ENCODE peak calls at places on chromosomes 3 and 15, in five cellular contexts. One of them, this sample, is unnamed.

GRCh38 chr3:185534511-185534910 is 17.9 kb downstream of the LIPH start:
- DNase-seq in B cell: no peak
- DNase-seq in mucosa of gallbladder: no peak
- DNase-seq in stimulated activated CD8-positive, alpha-beta memory T cell treated with anti-CD3 and anti-CD28 coated beads, Interleukin-4, amount 100 ng/mL, for 1 hour: no peak
- DNase-seq in body of pancreas: no peak
- DNase-seq in this sample: no peak

GRCh38 chr3:4322635-4323034 is 19.5 kb downstream of the SETMAR start:
- DNase-seq in B cell: no peak
- DNase-seq in mucosa of gallbladder: no peak
- DNase-seq in stimulated activated CD8-positive, alpha-beta memory T cell treated with anti-CD3 and anti-CD28 coated beads, Interleukin-4, amount 100 ng/mL, for 1 hour: no peak
- DNase-seq in body of pancreas: no peak
- DNase-seq in this sample: no peak

GRCh38 chr15:26967719-26968269 is 3.2 kb upstream of the GABRG3 start:
- DNase-seq in B cell: no peak
- DNase-seq in mucosa of gallbladder: no peak
- DNase-seq in stimulated activated CD8-positive, alpha-beta memory T cell treated with anti-CD3 and anti-CD28 coated beads, Interleukin-4, amount 100 ng/mL, for 1 hour: no peak
- DNase-seq in body of pancreas: no peak
- DNase-seq in this sample: no peak

GRCh38 chr3:66763294-66763693 is 234.8 kb upstream of the KBTBD8 start:
- DNase-seq in B cell: no peak
- DNase-seq in mucosa of gallbladder: no peak
- DNase-seq in stimulated activated CD8-positive, alpha-beta memory T cell treated with anti-CD3 and anti-CD28 coated beads, Interleukin-4, amount 100 ng/mL, for 1 hour: no peak
- DNase-seq in body of pancreas: no peak
- DNase-seq in this sample: no peak

GRCh38 chr15:96888764-96889163 is 558.3 kb downstream of the NR2F2 start:
- DNase-seq in B cell: no peak
- DNase-seq in mucosa of gallbladder: no peak
- DNase-seq in stimulated activated CD8-positive, alpha-beta memory T cell treated with anti-CD3 and anti-CD28 coated beads, Interleukin-4, amount 100 ng/mL, for 1 hour: no peak
- DNase-seq in body of pancreas: no peak
- DNase-seq in this sample: no peak

GRCh38 chr15:70210538-70210937 is 112.8 kb upstream of the TLE3 start:
- DNase-seq in B cell: no peak
- DNase-seq in mucosa of gallbladder: no peak
- DNase-seq in stimulated activated CD8-positive, alpha-beta memory T cell treated with anti-CD3 and anti-CD28 coated beads, Interleukin-4, amount 100 ng/mL, for 1 hour: no peak
- DNase-seq in body of pancreas: peak; percentile 15
- DNase-seq in this sample: no peak

GRCh38 chr3:43468141-43468540 is 153.7 kb downstream of the ANO10 start:
- DNase-seq in B cell: no peak
- DNase-seq in mucosa of gallbladder: no peak
- DNase-seq in stimulated activated CD8-positive, alpha-beta memory T cell treated with anti-CD3 and anti-CD28 coated beads, Interleukin-4, amount 100 ng/mL, for 1 hour: no peak
- DNase-seq in body of pancreas: no peak
- DNase-seq in this sample: no peak

GRCh38 chr15:90982135-90982534 is 12.2 kb downstream of the PRC1 start:
- DNase-seq in B cell: no peak
- DNase-seq in mucosa of gallbladder: no peak
- DNase-seq in stimulated activated CD8-positive, alpha-beta memory T cell treated with anti-CD3 and anti-CD28 coated beads, Interleukin-4, amount 100 ng/mL, for 1 hour: no peak
- DNase-seq in body of pancreas: no peak
- DNase-seq in this sample: no peak

GRCh38 chr15:58690703-58691102 is 58.8 kb downstream of the ADAM10 start:
- DNase-seq in B cell: peak; percentile 41
- DNase-seq in mucosa of gallbladder: no peak
- DNase-seq in stimulated activated CD8-positive, alpha-beta memory T cell treated with anti-CD3 and anti-CD28 coated beads, Interleukin-4, amount 100 ng/mL, for 1 hour: no peak
- DNase-seq in body of pancreas: no peak
- DNase-seq in this sample: no peak

GRCh38 chr15:73765778-73766177 is 12.6 kb upstream of the INSYN1 start:
- DNase-seq in B cell: no peak
- DNase-seq in mucosa of gallbladder: no peak
- DNase-seq in stimulated activated CD8-positive, alpha-beta memory T cell treated with anti-CD3 and anti-CD28 coated beads, Interleukin-4, amount 100 ng/mL, for 1 hour: no peak
- DNase-seq in body of pancreas: no peak
- DNase-seq in this sample: no peak

GRCh38 chr3:179942560-179943075 is 94.1 kb downstream of the PEX5L start:
- DNase-seq in B cell: no peak
- DNase-seq in mucosa of gallbladder: no peak
- DNase-seq in stimulated activated CD8-positive, alpha-beta memory T cell treated with anti-CD3 and anti-CD28 coated beads, Interleukin-4, amount 100 ng/mL, for 1 hour: no peak
- DNase-seq in body of pancreas: no peak
- DNase-seq in this sample: no peak

GRCh38 chr3:188689101-188689574 is 482.6 kb upstream of the TPRG1 start:
- DNase-seq in B cell: no peak
- DNase-seq in mucosa of gallbladder: no peak
- DNase-seq in stimulated activated CD8-positive, alpha-beta memory T cell treated with anti-CD3 and anti-CD28 coated beads, Interleukin-4, amount 100 ng/mL, for 1 hour: no peak
- DNase-seq in body of pancreas: no peak
- DNase-seq in this sample: no peak

GRCh38 chr3:105836533-105836932 is 32.3 kb downstream of the CBLB start:
- DNase-seq in B cell: no peak
- DNase-seq in mucosa of gallbladder: no peak
- DNase-seq in stimulated activated CD8-positive, alpha-beta memory T cell treated with anti-CD3 and anti-CD28 coated beads, Interleukin-4, amount 100 ng/mL, for 1 hour: no peak
- DNase-seq in body of pancreas: no peak
- DNase-seq in this sample: no peak

GRCh38 chr3:354433-354832 is 157.9 kb downstream of the CHL1 start:
- DNase-seq in B cell: no peak
- DNase-seq in mucosa of gallbladder: peak; percentile 45
- DNase-seq in stimulated activated CD8-positive, alpha-beta memory T cell treated with anti-CD3 and anti-CD28 coated beads, Interleukin-4, amount 100 ng/mL, for 1 hour: no peak
- DNase-seq in body of pancreas: peak; percentile 28
- DNase-seq in this sample: peak; percentile 6

GRCh38 chr3:50215529-50215928 is 10.5 kb downstream of the SLC38A3 start:
- DNase-seq in B cell: no peak
- DNase-seq in mucosa of gallbladder: no peak
- DNase-seq in stimulated activated CD8-positive, alpha-beta memory T cell treated with anti-CD3 and anti-CD28 coated beads, Interleukin-4, amount 100 ng/mL, for 1 hour: no peak
- DNase-seq in body of pancreas: no peak
- DNase-seq in this sample: no peak

GRCh38 chr3:47022540-47023161 is 43.2 kb downstream of the NBEAL2 start:
- DNase-seq in B cell: no peak
- DNase-seq in mucosa of gallbladder: no peak
- DNase-seq in stimulated activated CD8-positive, alpha-beta memory T cell treated with anti-CD3 and anti-CD28 coated beads, Interleukin-4, amount 100 ng/mL, for 1 hour: no peak
- DNase-seq in body of pancreas: peak; percentile 72
- DNase-seq in this sample: peak; percentile 73

GRCh38 chr15:88454867-88455810 is 12.0 kb downstream of the MRPL46 start:
- DNase-seq in B cell: peak; percentile 36
- DNase-seq in mucosa of gallbladder: peak; percentile 53
- DNase-seq in stimulated activated CD8-positive, alpha-beta memory T cell treated with anti-CD3 and anti-CD28 coated beads, Interleukin-4, amount 100 ng/mL, for 1 hour: no peak
- DNase-seq in body of pancreas: peak; percentile 80
- DNase-seq in this sample: peak; percentile 66

GRCh38 chr3:55907616-55908015 is 420.5 kb upstream of the WNT5A start:
- DNase-seq in B cell: no peak
- DNase-seq in mucosa of gallbladder: no peak
- DNase-seq in stimulated activated CD8-positive, alpha-beta memory T cell treated with anti-CD3 and anti-CD28 coated beads, Interleukin-4, amount 100 ng/mL, for 1 hour: no peak
- DNase-seq in body of pancreas: no peak
- DNase-seq in this sample: no peak

GRCh38 chr15:92051726-92052125 is 198.2 kb downstream of the SLCO3A1 start:
- DNase-seq in B cell: no peak
- DNase-seq in mucosa of gallbladder: no peak
- DNase-seq in stimulated activated CD8-positive, alpha-beta memory T cell treated with anti-CD3 and anti-CD28 coated beads, Interleukin-4, amount 100 ng/mL, for 1 hour: no peak
- DNase-seq in body of pancreas: no peak
- DNase-seq in this sample: no peak

GRCh38 chr3:151971194-151971771 is 97.8 kb downstream of the SUCNR1 start:
- DNase-seq in B cell: no peak
- DNase-seq in mucosa of gallbladder: no peak
- DNase-seq in stimulated activated CD8-positive, alpha-beta memory T cell treated with anti-CD3 and anti-CD28 coated beads, Interleukin-4, amount 100 ng/mL, for 1 hour: no peak
- DNase-seq in body of pancreas: no peak
- DNase-seq in this sample: no peak

GRCh38 chr3:33061782-33062181 is 35.2 kb downstream of the GLB1 start:
- DNase-seq in B cell: no peak
- DNase-seq in mucosa of gallbladder: no peak
- DNase-seq in stimulated activated CD8-positive, alpha-beta memory T cell treated with anti-CD3 and anti-CD28 coated beads, Interleukin-4, amount 100 ng/mL, for 1 hour: no peak
- DNase-seq in body of pancreas: no peak
- DNase-seq in this sample: no peak

GRCh38 chr15:82047493-82048446 is 2.0 kb upstream of the MEX3B start:
- DNase-seq in B cell: no peak
- DNase-seq in mucosa of gallbladder: peak; percentile 15
- DNase-seq in stimulated activated CD8-positive, alpha-beta memory T cell treated with anti-CD3 and anti-CD28 coated beads, Interleukin-4, amount 100 ng/mL, for 1 hour: no peak
- DNase-seq in body of pancreas: peak; percentile 8
- DNase-seq in this sample: peak; percentile 18

GRCh38 chr3:170383567-170383966 is 26.1 kb downstream of the SKIL start:
- DNase-seq in B cell: no peak
- DNase-seq in mucosa of gallbladder: no peak
- DNase-seq in stimulated activated CD8-positive, alpha-beta memory T cell treated with anti-CD3 and anti-CD28 coated beads, Interleukin-4, amount 100 ng/mL, for 1 hour: no peak
- DNase-seq in body of pancreas: no peak
- DNase-seq in this sample: no peak

GRCh38 chr3:30253832-30254231 is 352.6 kb upstream of the TGFBR2 start:
- DNase-seq in B cell: no peak
- DNase-seq in mucosa of gallbladder: no peak
- DNase-seq in stimulated activated CD8-positive, alpha-beta memory T cell treated with anti-CD3 and anti-CD28 coated beads, Interleukin-4, amount 100 ng/mL, for 1 hour: no peak
- DNase-seq in body of pancreas: no peak
- DNase-seq in this sample: no peak

GRCh38 chr3:108001457-108001856 is 89.4 kb downstream of the CD47 start:
- DNase-seq in B cell: no peak
- DNase-seq in mucosa of gallbladder: no peak
- DNase-seq in stimulated activated CD8-positive, alpha-beta memory T cell treated with anti-CD3 and anti-CD28 coated beads, Interleukin-4, amount 100 ng/mL, for 1 hour: no peak
- DNase-seq in body of pancreas: no peak
- DNase-seq in this sample: no peak

GRCh38 chr15:31485431-31485830 is 158.8 kb downstream of the KLF13 start:
- DNase-seq in B cell: no peak
- DNase-seq in mucosa of gallbladder: no peak
- DNase-seq in stimulated activated CD8-positive, alpha-beta memory T cell treated with anti-CD3 and anti-CD28 coated beads, Interleukin-4, amount 100 ng/mL, for 1 hour: no peak
- DNase-seq in body of pancreas: no peak
- DNase-seq in this sample: no peak

GRCh38 chr3:100726706-100727105 is 17.4 kb downstream of the TFG start:
- DNase-seq in B cell: no peak
- DNase-seq in mucosa of gallbladder: no peak
- DNase-seq in stimulated activated CD8-positive, alpha-beta memory T cell treated with anti-CD3 and anti-CD28 coated beads, Interleukin-4, amount 100 ng/mL, for 1 hour: no peak
- DNase-seq in body of pancreas: no peak
- DNase-seq in this sample: no peak

GRCh38 chr3:76405196-76405595 is 619.8 kb upstream of the ZNF717 start:
- DNase-seq in B cell: no peak
- DNase-seq in mucosa of gallbladder: no peak
- DNase-seq in stimulated activated CD8-positive, alpha-beta memory T cell treated with anti-CD3 and anti-CD28 coated beads, Interleukin-4, amount 100 ng/mL, for 1 hour: no peak
- DNase-seq in body of pancreas: no peak
- DNase-seq in this sample: no peak

GRCh38 chr3:193951859-193952258 is 184.1 kb upstream of the HES1 start:
- DNase-seq in B cell: no peak
- DNase-seq in mucosa of gallbladder: no peak
- DNase-seq in stimulated activated CD8-positive, alpha-beta memory T cell treated with anti-CD3 and anti-CD28 coated beads, Interleukin-4, amount 100 ng/mL, for 1 hour: no peak
- DNase-seq in body of pancreas: no peak
- DNase-seq in this sample: no peak

This sample was measured in thyroid gland.